ENCODE peak calls at places on chromosomes 4 and X, in six cellular contexts. X is activated T-helper 1 cell treated with anti-CD3 and anti-CD28 coated beads, Interleukin-12 subunit alpha, Interleukin-12 subunit beta, Interleukin-2, Interleukin-4 antibody, amounts not matched to agents 30 ng/mL and 10 ng/mL and 1 ng/mL, durations not matched to agents 14 hours and 24 hours and 36 hours; A is activated CD4-positive, alpha-beta T cell treated with anti-CD3 and anti-CD28 coated beads, Interleukin-2, amount 50 U/mL, for 4 hours; C is RCC 7860; U is activated CD8-positive, alpha-beta T cell treated with anti-CD3 and anti-CD28 coated beads, Interleukin-2, amount 10 ng/mL, durations not matched to agents 7 days and 5 days; H is AG09319. E is an unnamed sample.

GRCh38 chr4:108738307-108738706 is 24.5 kb downstream of the ETNPPL start:
- DNase-seq in C (no peak), H (no peak), X (no peak), A (no peak), U (no peak), E (no peak)

GRCh38 chrX:133570549-133570948 is 155.3 kb upstream of the GPC4 start:
- DNase-seq in X (no peak), C (peak), H (no peak), U (no peak), A (no peak), E (no peak)

GRCh38 chrX:22652596-22652995 is 347.2 kb upstream of the DDX53 start:
- DNase-seq in X (no peak), U (no peak), H (no peak), C (no peak), A (no peak), E (no peak)

GRCh38 chrX:100720301-100720700 is 11.6 kb downstream of the SYTL4 start:
- DNase-seq in C (no peak), H (no peak), U (no peak), X (no peak), A (no peak), E (no peak)

GRCh38 chr4:68570122-68570507 is 6.0 kb downstream of the UGT2B17 start:
- DNase-seq in H (no peak), U (no peak), X (no peak), C (no peak), A (no peak), E (no peak)

GRCh38 chr4:55549888-55550287 is 3.2 kb upstream of the CLOCK start:
- DNase-seq in A (no peak), H (no peak), U (no peak), X (no peak), C (peak), E (no peak)

GRCh38 chr4:108333353-108333920 is 164.7 kb upstream of the LEF1 start:
- DNase-seq in C (no peak), X (no peak), A (no peak), U (no peak), H (no peak), E (no peak)

GRCh38 chrX:42237956-42238355 is 314.6 kb upstream of the CASK start:
- DNase-seq in H (no peak), A (no peak), X (no peak), U (no peak), C (no peak), E (no peak)

GRCh38 chrX:120604359-120604782 is 470 bp downstream of the MCTS1 start:
- DNase-seq in H (no peak), C (peak), U (peak), X (peak), A (no peak), E (peak)

GRCh38 chr4:85407546-85407945 is 67.4 kb upstream of the ARHGAP24 start:
- DNase-seq in A (no peak), X (no peak), H (no peak), C (no peak), U (no peak), E (no peak)

GRCh38 chrX:14064632-14065432 is 35.1 kb upstream of the GEMIN8 start:
- DNase-seq in X (no peak), A (no peak), U (no peak), C (peak), H (no peak), E (no peak)

GRCh38 chr4:173432430-173432829 is 33.5 kb upstream of the SCRG1 start:
- DNase-seq in X (no peak), H (no peak), A (no peak), U (no peak), C (no peak), E (no peak)

GRCh38 chr4:39637572-39638357 is 900 bp downstream of the SMIM14 start:
- DNase-seq in A (no peak), C (peak), X (peak), H (no peak), U (peak), E (no peak)

GRCh38 chr4:127400736-127401346 is 231.9 kb upstream of the INTU start:
- DNase-seq in C (peak), X (no peak), U (peak), A (no peak), H (peak), E (no peak)

GRCh38 chr4:75718529-75718928 is 5.8 kb upstream of the USO1 start:
- DNase-seq in U (no peak), C (peak), H (no peak), X (no peak), A (no peak), E (no peak)

GRCh38 chr4:11912886-11913285 is 484.2 kb upstream of the HS3ST1 start:
- DNase-seq in U (no peak), C (no peak), X (no peak), H (no peak), A (no peak), E (no peak)

GRCh38 chr4:184473515-184474260 is 662 bp downstream of the IRF2 start:
- DNase-seq in A (peak), H (no peak), U (peak), C (no peak), X (peak), E (peak)

GRCh38 chrX:40056420-40056819 is 41.3 kb downstream of the BCOR start:
- DNase-seq in H (no peak), U (no peak), A (no peak), C (peak), X (no peak), E (no peak)

E was measured in activated T-helper 2 cell treated with anti-CD3 and anti-CD28 coated beads, Interferon-gamma antibody, Interleukin-2, Interleukin-4, amounts not matched to agents 10 μg/mL and 5 μg/mL and 100 μg/mL, durations not matched to agents 14 hours and 24 hours and 36 hours.